ENCODE peak calls at places on chromosomes 2 and 18, in five cellular contexts. One of them, this sample, is unnamed.

GRCh38 chr18:58004317-58004716 is 39.7 kb upstream of the NEDD4L start:
- DNase-seq in SK-N-SH: no peak
- DNase-seq in fibroblast of the conjunctiva: no peak
- DNase-seq in 8988T: no peak
- DNase-seq in left cardiac atrium: no peak
- DNase-seq in this sample: peak; percentile 20

GRCh38 chr18:7141287-7141686 is 23.7 kb upstream of the LAMA1 start:
- DNase-seq in left cardiac atrium: no peak
- DNase-seq in fibroblast of the conjunctiva: no peak
- DNase-seq in 8988T: no peak
- DNase-seq in SK-N-SH: no peak
- DNase-seq in this sample: no peak

GRCh38 chr2:30662268-30663131 is 144.7 kb downstream of the CAPN13 start:
- DNase-seq in SK-N-SH: no peak
- DNase-seq in left cardiac atrium: no peak
- DNase-seq in 8988T: no peak
- DNase-seq in fibroblast of the conjunctiva: no peak
- DNase-seq in this sample: no peak

GRCh38 chr2:25368650-25369049 is 26.9 kb upstream of the DNMT3A start:
- DNase-seq in left cardiac atrium: no peak
- DNase-seq in fibroblast of the conjunctiva: peak; percentile 34
- DNase-seq in 8988T: no peak
- DNase-seq in SK-N-SH: peak; percentile 86
- DNase-seq in this sample: no peak

GRCh38 chr2:64453710-64454315 is at the start of gene LGALSL:
- DNase-seq in fibroblast of the conjunctiva: no peak
- DNase-seq in 8988T: peak; percentile 85
- DNase-seq in left cardiac atrium: peak; percentile 82
- DNase-seq in SK-N-SH: peak; percentile 94
- DNase-seq in this sample: no peak

GRCh38 chr2:190759749-190760213 is 110.9 kb downstream of the NAB1 start:
- DNase-seq in fibroblast of the conjunctiva: peak; percentile 53
- DNase-seq in 8988T: peak; percentile 34
- DNase-seq in SK-N-SH: no peak
- DNase-seq in left cardiac atrium: no peak
- DNase-seq in this sample: peak; percentile 68

GRCh38 chr2:28633204-28633603 is 118.4 kb upstream of the PPP1CB start:
- DNase-seq in left cardiac atrium: no peak
- DNase-seq in SK-N-SH: no peak
- DNase-seq in 8988T: no peak
- DNase-seq in fibroblast of the conjunctiva: no peak
- DNase-seq in this sample: no peak

GRCh38 chr2:48715956-48716355 is 39.6 kb downstream of the LHCGR start:
- DNase-seq in SK-N-SH: no peak
- DNase-seq in left cardiac atrium: no peak
- DNase-seq in 8988T: no peak
- DNase-seq in fibroblast of the conjunctiva: peak; percentile 81
- DNase-seq in this sample: no peak

GRCh38 chr2:128317186-128317897 is 1.3 kb downstream of the HS6ST1 start:
- DNase-seq in fibroblast of the conjunctiva: no peak
- DNase-seq in 8988T: peak; percentile 60
- DNase-seq in left cardiac atrium: peak; percentile 37
- DNase-seq in SK-N-SH: peak; percentile 63
- DNase-seq in this sample: no peak

GRCh38 chr2:104502904-104503303 is 351.0 kb upstream of the POU3F3 start:
- DNase-seq in SK-N-SH: no peak
- DNase-seq in fibroblast of the conjunctiva: no peak
- DNase-seq in left cardiac atrium: no peak
- DNase-seq in 8988T: no peak
- DNase-seq in this sample: no peak

GRCh38 chr2:205670292-205670691 is 12.0 kb upstream of the NRP2 start:
- DNase-seq in fibroblast of the conjunctiva: no peak
- DNase-seq in 8988T: no peak
- DNase-seq in left cardiac atrium: no peak
- DNase-seq in SK-N-SH: no peak
- DNase-seq in this sample: no peak

GRCh38 chr2:217086038-217086522 is 226.2 kb upstream of the TNP1 start:
- DNase-seq in left cardiac atrium: no peak
- DNase-seq in fibroblast of the conjunctiva: no peak
- DNase-seq in 8988T: no peak
- DNase-seq in SK-N-SH: no peak
- DNase-seq in this sample: no peak

GRCh38 chr18:79955302-79956075 is 4.0 kb upstream of the SLC66A2 start:
- DNase-seq in SK-N-SH: no peak
- DNase-seq in 8988T: no peak
- DNase-seq in left cardiac atrium: no peak
- DNase-seq in fibroblast of the conjunctiva: no peak
- DNase-seq in this sample: no peak

GRCh38 chr2:220107380-220107791 is 480.0 kb downstream of the SLC4A3 start:
- DNase-seq in SK-N-SH: no peak
- DNase-seq in left cardiac atrium: no peak
- DNase-seq in 8988T: no peak
- DNase-seq in fibroblast of the conjunctiva: no peak
- DNase-seq in this sample: no peak

GRCh38 chr2:159083601-159084000 is 115.2 kb downstream of the TANC1 start:
- DNase-seq in 8988T: no peak
- DNase-seq in fibroblast of the conjunctiva: no peak
- DNase-seq in left cardiac atrium: no peak
- DNase-seq in SK-N-SH: no peak
- DNase-seq in this sample: no peak

GRCh38 chr2:219954331-219954730 is 326.9 kb downstream of the SLC4A3 start:
- DNase-seq in left cardiac atrium: no peak
- DNase-seq in fibroblast of the conjunctiva: no peak
- DNase-seq in 8988T: no peak
- DNase-seq in SK-N-SH: no peak
- DNase-seq in this sample: no peak

This sample was measured in SW 1271.